ENCODE peak calls at places on chromosome 2, in four cellular contexts. One of them, this sample, is unnamed.

GRCh38 chr2:230925443-230925878 is 419 bp upstream of the GPR55 start:
- DNase-seq in mesothelial cell of epicardium: no peak
- DNase-seq in ecto neural progenitor cell: no peak
- DNase-seq in T-helper 1 cell: no peak
- DNase-seq in this sample: no peak

GRCh38 chr2:193502363-193503035 is 1307.8 kb upstream of the TMEFF2 start:
- DNase-seq in mesothelial cell of epicardium: peak
- DNase-seq in T-helper 1 cell: no peak
- DNase-seq in ecto neural progenitor cell: peak
- DNase-seq in this sample: no peak

GRCh38 chr2:173126819-173127218 is 51.2 kb downstream of the MAP3K20 start:
- DNase-seq in ecto neural progenitor cell: no peak
- DNase-seq in T-helper 1 cell: no peak
- DNase-seq in mesothelial cell of epicardium: no peak
- DNase-seq in this sample: no peak

GRCh38 chr2:218323526-218324472 is 31.5 kb upstream of the TMBIM1 start:
- DNase-seq in T-helper 1 cell: no peak
- DNase-seq in mesothelial cell of epicardium: peak
- DNase-seq in ecto neural progenitor cell: peak
- DNase-seq in this sample: peak

GRCh38 chr2:37020212-37020886 is 54.0 kb upstream of the STRN start:
- DNase-seq in T-helper 1 cell: no peak
- DNase-seq in mesothelial cell of epicardium: peak
- DNase-seq in ecto neural progenitor cell: no peak
- DNase-seq in this sample: peak

GRCh38 chr2:60045461-60045860 is 508.0 kb downstream of the BCL11A start:
- DNase-seq in T-helper 1 cell: no peak
- DNase-seq in ecto neural progenitor cell: no peak
- DNase-seq in mesothelial cell of epicardium: no peak
- DNase-seq in this sample: no peak

GRCh38 chr2:165863816-165864221 is 69.8 kb upstream of the GALNT3 start:
- DNase-seq in mesothelial cell of epicardium: no peak
- DNase-seq in T-helper 1 cell: peak
- DNase-seq in ecto neural progenitor cell: no peak
- DNase-seq in this sample: no peak

GRCh38 chr2:98027535-98027934 is 31.8 kb upstream of the TMEM131 start:
- DNase-seq in ecto neural progenitor cell: peak
- DNase-seq in T-helper 1 cell: no peak
- DNase-seq in mesothelial cell of epicardium: no peak
- DNase-seq in this sample: no peak

GRCh38 chr2:195505701-195506100 is 151.3 kb upstream of the SLC39A10 start:
- DNase-seq in ecto neural progenitor cell: no peak
- DNase-seq in mesothelial cell of epicardium: no peak
- DNase-seq in T-helper 1 cell: peak
- DNase-seq in this sample: no peak

GRCh38 chr2:116669782-116670181 is 1144.7 kb upstream of the DDX18 start:
- DNase-seq in mesothelial cell of epicardium: no peak
- DNase-seq in ecto neural progenitor cell: no peak
- DNase-seq in T-helper 1 cell: no peak
- DNase-seq in this sample: no peak

GRCh38 chr2:181916726-181917377 is 25.3 kb downstream of the ITPRID2 start:
- DNase-seq in mesothelial cell of epicardium: no peak
- DNase-seq in T-helper 1 cell: no peak
- DNase-seq in ecto neural progenitor cell: no peak
- DNase-seq in this sample: no peak

GRCh38 chr2:104472076-104472475 is 381.8 kb upstream of the POU3F3 start:
- DNase-seq in ecto neural progenitor cell: no peak
- DNase-seq in mesothelial cell of epicardium: no peak
- DNase-seq in T-helper 1 cell: no peak
- DNase-seq in this sample: no peak

GRCh38 chr2:197453914-197454398 is 604 bp downstream of the COQ10B start:
- DNase-seq in mesothelial cell of epicardium: no peak
- DNase-seq in T-helper 1 cell: no peak
- DNase-seq in ecto neural progenitor cell: no peak
- DNase-seq in this sample: no peak

GRCh38 chr2:71934595-71935263 is 212.9 kb downstream of the CYP26B1 start:
- DNase-seq in mesothelial cell of epicardium: no peak
- DNase-seq in T-helper 1 cell: no peak
- DNase-seq in ecto neural progenitor cell: no peak
- DNase-seq in this sample: peak

This sample was measured in left cardiac atrium.